ENCODE peak calls at places on chromosomes 4 and X, in four cellular contexts. O is K562, M is H1, W is GM12878. T is an unnamed sample.

GRCh38 chr4:5971077-5971447 is 47.2 kb downstream of the C4orf50 start:
- DNase-seq in M (no peak), W (no peak), O (peak), T (no peak)

GRCh38 chrX:115341421-115341820 is 51.9 kb downstream of the LUZP4 start:
- DNase-seq in M (no peak), W (no peak), O (no peak), T (no peak)

GRCh38 chr4:83266689-83267088 is 17.9 kb downstream of the COQ2 start:
- DNase-seq in M (no peak), W (no peak), O (no peak), T (no peak)

GRCh38 chrX:13341491-13342101 is 21.7 kb upstream of the ATXN3L start:
- DNase-seq in M (no peak), W (no peak), O (no peak), T (no peak)

GRCh38 chr4:154208424-154208823 is 283.2 kb downstream of the DCHS2 start:
- DNase-seq in M (no peak), W (no peak), O (peak), T (peak)

GRCh38 chrX:20066968-20067708 is 49.6 kb downstream of the MAP7D2 start:
- DNase-seq in O (peak), W (no peak), M (no peak), T (peak)

GRCh38 chr4:184803133-184803532 is 22.6 kb downstream of the ACSL1 start:
- DNase-seq in O (no peak), M (no peak), W (no peak), T (no peak)

GRCh38 chr4:7904108-7904516 is 35.5 kb downstream of the AFAP1 start:
- DNase-seq in O (no peak), W (no peak), M (no peak), T (no peak)

GRCh38 chr4:113998026-113998425 is 18.6 kb upstream of the ARSJ start:
- DNase-seq in W (no peak), M (no peak), O (no peak), T (no peak)

GRCh38 chr4:169620846-169621228 is 459 bp downstream of the CLCN3 start:
- DNase-seq in M (no peak), W (no peak), O (no peak), T (no peak)

GRCh38 chr4:40289366-40290188 is 45.6 kb upstream of the CHRNA9 start:
- DNase-seq in O (no peak), W (no peak), M (no peak), T (no peak)

GRCh38 chr4:147136783-147137182 is 191.1 kb upstream of the TTC29 start:
- DNase-seq in O (no peak), M (no peak), W (no peak), T (no peak)

GRCh38 chr4:147136308-147136707 is 190.6 kb upstream of the TTC29 start:
- DNase-seq in M (no peak), W (no peak), O (no peak), T (no peak)

GRCh38 chr4:147137280-147137679 is 191.6 kb upstream of the TTC29 start:
- DNase-seq in M (no peak), W (no peak), O (no peak), T (no peak)

GRCh38 chr4:147139455-147140198 is 194.0 kb upstream of the TTC29 start:
- DNase-seq in W (no peak), M (no peak), O (no peak), T (no peak)

DNA sequence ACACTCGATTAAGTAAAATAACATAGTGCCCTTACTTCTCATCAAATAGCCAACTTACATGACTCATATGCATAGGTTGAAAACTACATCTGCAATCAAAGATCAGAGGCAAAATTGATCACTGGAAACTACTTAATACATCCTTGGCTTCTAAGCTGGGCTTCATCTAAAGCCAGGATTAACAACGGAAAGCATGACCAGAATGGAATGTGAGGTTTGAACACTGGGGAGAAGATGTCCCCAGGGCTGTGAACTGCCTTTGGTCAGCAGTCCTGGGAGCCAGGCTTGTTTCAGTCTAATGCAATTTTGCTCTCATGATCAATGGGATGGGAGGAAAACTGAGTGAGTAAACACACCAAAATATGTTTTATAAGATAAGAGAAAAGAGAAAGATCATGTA is 192.5 kb upstream of the TTC29 start:
- DNase-seq in O (no peak), W (no peak), M (no peak), T (no peak)
- TF ChIP-seq EGR1 in O (no peak), W (no peak), M (no peak), T (no peak)

GRCh38 chr4:112895785-112896184 is 153.7 kb upstream of the ANK2 start:
- DNase-seq in O (no peak), W (peak), M (no peak), T (no peak)
- H3K9ac ChIP-seq in O (no peak), W (no peak), M (no peak), T (no peak)

GRCh38 chr4:144507309-144508101 is 138.5 kb upstream of the HHIP start:
- DNase-seq in W (no peak), O (no peak), M (no peak), T (no peak)

GRCh38 chr4:144514736-144515135 is 131.2 kb upstream of the HHIP start:
- DNase-seq in W (no peak), M (no peak), O (no peak), T (no peak)

GRCh38 chr4:144504853-144505252 is 141.1 kb upstream of the HHIP start:
- DNase-seq in O (no peak), W (no peak), M (no peak), T (no peak)

DNA sequence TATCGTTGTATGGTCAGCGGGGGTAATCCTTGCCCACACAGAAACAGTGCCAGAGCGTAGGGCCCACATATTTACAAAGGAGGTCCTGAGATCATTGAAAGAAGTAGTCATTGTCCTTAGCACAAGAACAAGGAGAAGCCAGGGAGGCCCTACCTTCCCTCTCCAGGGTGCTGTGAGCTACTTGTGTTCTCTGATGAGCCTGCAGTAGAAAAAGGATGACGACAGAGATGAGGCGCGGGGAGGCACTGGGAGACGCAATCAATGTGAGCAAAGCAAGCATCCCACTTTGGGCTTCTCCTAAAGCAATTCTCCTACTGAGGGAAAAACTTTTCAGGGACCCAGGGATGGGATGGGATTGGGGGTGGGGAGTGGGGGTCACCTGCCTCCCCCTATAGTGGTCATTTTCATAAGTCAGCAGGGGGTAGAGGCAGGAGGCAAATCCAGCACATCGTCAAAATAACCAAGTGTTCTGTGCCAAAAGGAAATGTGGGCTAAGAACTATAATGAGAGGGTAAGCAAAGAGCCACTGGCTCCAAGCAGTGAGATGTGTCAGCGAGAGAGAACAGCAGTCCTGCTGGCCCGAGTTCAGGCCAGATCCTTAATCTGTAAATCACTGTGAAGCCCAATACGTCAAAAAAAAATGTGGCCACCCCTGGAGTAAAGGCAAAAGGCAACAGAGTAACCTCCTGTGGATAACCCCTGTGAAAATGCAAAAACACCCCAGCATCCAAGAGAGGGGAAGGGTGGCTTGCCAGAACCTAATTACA is 136.7 kb upstream of the HHIP start:
- DNase-seq in M (no peak), O (no peak), W (no peak), T (no peak)
- TF ChIP-seq EGR1 in M (no peak), O (no peak), W (no peak), T (no peak)

GRCh38 chr4:151247395-151247794 is 29.6 kb upstream of the PRSS48 start:
- DNase-seq in W (no peak), M (no peak), O (no peak), T (no peak)

GRCh38 chr4:151256134-151256533 is 20.8 kb upstream of the PRSS48 start:
- DNase-seq in O (no peak), W (no peak), M (no peak), T (no peak)

GRCh38 chr4:151248519-151248918 is 28.4 kb upstream of the PRSS48 start:
- DNase-seq in O (no peak), W (no peak), M (no peak), T (no peak)

GRCh38 chr4:151250706-151251105 is 26.3 kb upstream of the PRSS48 start:
- DNase-seq in O (no peak), W (no peak), M (peak), T (no peak)

DNA sequence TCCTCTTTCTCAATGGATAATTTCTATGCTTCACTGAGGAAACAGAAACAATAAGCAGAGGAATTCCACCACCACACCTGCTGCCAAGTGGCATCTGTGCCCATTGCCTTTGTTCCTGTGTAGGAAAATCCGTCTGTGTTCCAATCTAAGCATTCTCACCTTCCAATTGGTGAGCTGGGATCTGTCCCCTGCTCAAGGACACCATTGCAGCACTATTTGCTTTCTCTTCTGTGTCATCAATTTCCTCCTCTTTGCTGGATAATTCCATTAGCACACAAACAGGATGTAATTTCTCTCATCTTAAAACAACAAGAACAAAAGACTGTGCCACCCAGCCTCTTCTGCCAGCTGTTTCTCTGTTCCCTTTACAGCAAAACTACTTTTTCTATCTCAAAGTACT is 25.0 kb upstream of the PRSS48 start:
- DNase-seq in O (no peak), M (no peak), W (no peak), T (no peak)
- H3K9ac ChIP-seq in O (no peak), M (no peak), W (no peak), T (no peak)

T was measured in HCT116.